ENCODE peak calls at places on chromosome 11, in nine cellular contexts. One of them, this sample, is unnamed.

GRCh38 chr11:134666273-134667174 is 254.5 kb upstream of the B3GAT1 start:
- DNase-seq in right cardiac atrium: no peak
- DNase-seq in bronchial epithelial cell: no peak
- DNase-seq in tibial nerve: no peak
- DNase-seq in K562: no peak
- DNase-seq in A673: no peak
- DNase-seq in neuronal stem cell: no peak
- DNase-seq in PC-3: no peak
- DNase-seq in neural progenitor cell: no peak
- DNase-seq in this sample: no peak

GRCh38 chr11:118883368-118884071 is at the start of gene CXCR5:
- DNase-seq in right cardiac atrium: no peak
- DNase-seq in neural progenitor cell: no peak
- DNase-seq in A673: no peak
- DNase-seq in K562: no peak
- DNase-seq in neuronal stem cell: no peak
- DNase-seq in PC-3: no peak
- DNase-seq in bronchial epithelial cell: no peak
- DNase-seq in tibial nerve: no peak
- DNase-seq in this sample: no peak

GRCh38 chr11:1503708-1504104 is 17.1 kb upstream of the MOB2 start:
- DNase-seq in A673: no peak
- DNase-seq in K562: no peak
- DNase-seq in tibial nerve: no peak
- DNase-seq in right cardiac atrium: peak; percentile 65
- DNase-seq in PC-3: no peak
- DNase-seq in neuronal stem cell: no peak
- DNase-seq in neural progenitor cell: no peak
- DNase-seq in bronchial epithelial cell: no peak
- DNase-seq in this sample: no peak

GRCh38 chr11:121318848-121319834 is 26.6 kb downstream of the SC5D start:
- DNase-seq in tibial nerve: no peak
- DNase-seq in bronchial epithelial cell: peak; percentile 48
- DNase-seq in K562: no peak
- DNase-seq in neuronal stem cell: peak; percentile 32
- DNase-seq in PC-3: peak; percentile 74
- DNase-seq in right cardiac atrium: no peak
- DNase-seq in neural progenitor cell: peak; percentile 55
- DNase-seq in A673: peak; percentile 71
- DNase-seq in this sample: peak; percentile 34

GRCh38 chr11:129726179-129726578 is 89.5 kb upstream of the TMEM45B start:
- DNase-seq in neuronal stem cell: no peak
- DNase-seq in tibial nerve: no peak
- DNase-seq in PC-3: no peak
- DNase-seq in neural progenitor cell: no peak
- DNase-seq in bronchial epithelial cell: no peak
- DNase-seq in right cardiac atrium: no peak
- DNase-seq in A673: no peak
- DNase-seq in K562: no peak
- DNase-seq in this sample: no peak

GRCh38 chr11:117202386-117203068 is 3.4 kb downstream of the TAGLN start:
- DNase-seq in neural progenitor cell: no peak
- DNase-seq in tibial nerve: no peak
- DNase-seq in neuronal stem cell: no peak
- DNase-seq in A673: no peak
- DNase-seq in K562: no peak
- DNase-seq in right cardiac atrium: peak; percentile 56
- DNase-seq in bronchial epithelial cell: no peak
- DNase-seq in PC-3: no peak
- DNase-seq in this sample: no peak

GRCh38 chr11:109733245-109733644 is 311.3 kb downstream of the C11orf87 start:
- DNase-seq in A673: no peak
- DNase-seq in neuronal stem cell: no peak
- DNase-seq in tibial nerve: no peak
- DNase-seq in neural progenitor cell: no peak
- DNase-seq in PC-3: peak; percentile 62
- DNase-seq in bronchial epithelial cell: peak; percentile 67
- DNase-seq in K562: no peak
- DNase-seq in right cardiac atrium: no peak
- DNase-seq in this sample: no peak

GRCh38 chr11:117822031-117822521 is 2.5 kb downstream of the FXYD2 start:
- DNase-seq in neural progenitor cell: peak; percentile 68
- DNase-seq in right cardiac atrium: no peak
- DNase-seq in K562: peak; percentile 55
- DNase-seq in neuronal stem cell: no peak
- DNase-seq in PC-3: peak; percentile 36
- DNase-seq in A673: peak; percentile 75
- DNase-seq in bronchial epithelial cell: no peak
- DNase-seq in tibial nerve: no peak
- DNase-seq in this sample: no peak

GRCh38 chr11:46755962-46756361 is 36.9 kb downstream of the F2 start:
- DNase-seq in right cardiac atrium: no peak
- DNase-seq in PC-3: no peak
- DNase-seq in neural progenitor cell: no peak
- DNase-seq in neuronal stem cell: no peak
- DNase-seq in A673: no peak
- DNase-seq in K562: no peak
- DNase-seq in tibial nerve: no peak
- DNase-seq in bronchial epithelial cell: no peak
- DNase-seq in this sample: no peak

GRCh38 chr11:87295237-87295636 is 257.5 kb downstream of the TMEM135 start:
- DNase-seq in K562: no peak
- DNase-seq in PC-3: no peak
- DNase-seq in A673: no peak
- DNase-seq in tibial nerve: no peak
- DNase-seq in neuronal stem cell: no peak
- DNase-seq in bronchial epithelial cell: no peak
- DNase-seq in right cardiac atrium: no peak
- DNase-seq in neural progenitor cell: no peak
- DNase-seq in this sample: no peak

GRCh38 chr11:20011294-20011951 is 148.9 kb downstream of the DBX1 start:
- DNase-seq in neural progenitor cell: no peak
- DNase-seq in PC-3: no peak
- DNase-seq in bronchial epithelial cell: peak; percentile 98
- DNase-seq in tibial nerve: no peak
- DNase-seq in right cardiac atrium: no peak
- DNase-seq in neuronal stem cell: no peak
- DNase-seq in A673: no peak
- DNase-seq in K562: no peak
- DNase-seq in this sample: no peak

GRCh38 chr11:27563201-27563600 is 56.6 kb upstream of the LIN7C start:
- DNase-seq in neural progenitor cell: no peak
- DNase-seq in tibial nerve: no peak
- DNase-seq in right cardiac atrium: no peak
- DNase-seq in K562: no peak
- DNase-seq in PC-3: peak; percentile 28
- DNase-seq in neuronal stem cell: no peak
- DNase-seq in A673: no peak
- DNase-seq in bronchial epithelial cell: peak; percentile 55
- DNase-seq in this sample: no peak

GRCh38 chr11:112579282-112579681 is 318.6 kb upstream of the PLET1 start:
- DNase-seq in K562: no peak
- DNase-seq in tibial nerve: no peak
- DNase-seq in PC-3: no peak
- DNase-seq in A673: peak; percentile 27
- DNase-seq in neuronal stem cell: no peak
- DNase-seq in neural progenitor cell: no peak
- DNase-seq in bronchial epithelial cell: no peak
- DNase-seq in right cardiac atrium: no peak
- DNase-seq in this sample: no peak

GRCh38 chr11:11988099-11988651 is 20.3 kb downstream of the DKK3 start:
- DNase-seq in neuronal stem cell: no peak
- DNase-seq in A673: no peak
- DNase-seq in tibial nerve: no peak
- DNase-seq in K562: no peak
- DNase-seq in neural progenitor cell: no peak
- DNase-seq in PC-3: peak; percentile 78
- DNase-seq in bronchial epithelial cell: peak; percentile 30
- DNase-seq in right cardiac atrium: no peak
- DNase-seq in this sample: no peak
- H3K4me3 ChIP-seq in neuronal stem cell: no peak overlapping the region
- H3K4me3 ChIP-seq in A673: no peak overlapping the region
- H3K4me3 ChIP-seq in tibial nerve: no peak overlapping the region
- H3K4me3 ChIP-seq in K562: no peak overlapping the region
- H3K4me3 ChIP-seq in neural progenitor cell: no peak overlapping the region
- H3K4me3 ChIP-seq in PC-3: peak overlapping the region; percentile 48
- H3K4me3 ChIP-seq in bronchial epithelial cell: no peak overlapping the region
- H3K4me3 ChIP-seq in right cardiac atrium: no peak overlapping the region
- H3K4me3 ChIP-seq in this sample: no peak overlapping the region

GRCh38 chr11:44729065-44729464 is 2.3 kb downstream of the TSPAN18 start:
- DNase-seq in K562: no peak
- DNase-seq in neural progenitor cell: peak; percentile 73
- DNase-seq in right cardiac atrium: no peak
- DNase-seq in A673: no peak
- DNase-seq in tibial nerve: no peak
- DNase-seq in PC-3: no peak
- DNase-seq in neuronal stem cell: peak; percentile 35
- DNase-seq in bronchial epithelial cell: no peak
- DNase-seq in this sample: no peak

GRCh38 chr11:44728085-44728410 is 1.3 kb downstream of the TSPAN18 start:
- DNase-seq in PC-3: no peak
- DNase-seq in K562: no peak
- DNase-seq in A673: no peak
- DNase-seq in neural progenitor cell: no peak
- DNase-seq in right cardiac atrium: no peak
- DNase-seq in neuronal stem cell: no peak
- DNase-seq in tibial nerve: no peak
- DNase-seq in bronchial epithelial cell: no peak
- DNase-seq in this sample: no peak

GRCh38 chr11:44727373-44728084 is 767 bp downstream of the TSPAN18 start:
- DNase-seq in neuronal stem cell: peak; percentile 89
- DNase-seq in PC-3: peak; percentile 52
- DNase-seq in neural progenitor cell: peak; percentile 94
- DNase-seq in A673: peak; percentile 93
- DNase-seq in tibial nerve: peak; percentile 62
- DNase-seq in right cardiac atrium: peak; percentile 96
- DNase-seq in bronchial epithelial cell: peak; percentile 35
- DNase-seq in K562: peak; percentile 85
- DNase-seq in this sample: peak; percentile 46

GRCh38 chr11:44729718-44730117 is 3.0 kb downstream of the TSPAN18 start:
- DNase-seq in tibial nerve: no peak
- DNase-seq in PC-3: no peak
- DNase-seq in neuronal stem cell: no peak
- DNase-seq in bronchial epithelial cell: peak; percentile 27
- DNase-seq in K562: no peak
- DNase-seq in neural progenitor cell: no peak
- DNase-seq in A673: no peak
- DNase-seq in right cardiac atrium: no peak
- DNase-seq in this sample: no peak

GRCh38 chr11:44728491-44728910 is 1.7 kb downstream of the TSPAN18 start:
- DNase-seq in bronchial epithelial cell: no peak
- DNase-seq in PC-3: no peak
- DNase-seq in tibial nerve: no peak
- DNase-seq in K562: no peak
- DNase-seq in neuronal stem cell: peak; percentile 57
- DNase-seq in right cardiac atrium: peak; percentile 64
- DNase-seq in neural progenitor cell: peak; percentile 75
- DNase-seq in A673: no peak
- DNase-seq in this sample: no peak
- H3K4me3 ChIP-seq in bronchial epithelial cell: no peak overlapping the region
- H3K4me3 ChIP-seq in PC-3: no peak overlapping the region
- H3K4me3 ChIP-seq in tibial nerve: no peak overlapping the region
- H3K4me3 ChIP-seq in K562: no peak overlapping the region
- H3K4me3 ChIP-seq in neuronal stem cell: peak overlapping the region; percentile 81
- H3K4me3 ChIP-seq in right cardiac atrium: peak overlapping the region; percentile 62
- H3K4me3 ChIP-seq in neural progenitor cell: peak overlapping the region; percentile 97
- H3K4me3 ChIP-seq in A673: peak overlapping the region; percentile 77
- H3K4me3 ChIP-seq in this sample: no peak overlapping the region

DNA sequence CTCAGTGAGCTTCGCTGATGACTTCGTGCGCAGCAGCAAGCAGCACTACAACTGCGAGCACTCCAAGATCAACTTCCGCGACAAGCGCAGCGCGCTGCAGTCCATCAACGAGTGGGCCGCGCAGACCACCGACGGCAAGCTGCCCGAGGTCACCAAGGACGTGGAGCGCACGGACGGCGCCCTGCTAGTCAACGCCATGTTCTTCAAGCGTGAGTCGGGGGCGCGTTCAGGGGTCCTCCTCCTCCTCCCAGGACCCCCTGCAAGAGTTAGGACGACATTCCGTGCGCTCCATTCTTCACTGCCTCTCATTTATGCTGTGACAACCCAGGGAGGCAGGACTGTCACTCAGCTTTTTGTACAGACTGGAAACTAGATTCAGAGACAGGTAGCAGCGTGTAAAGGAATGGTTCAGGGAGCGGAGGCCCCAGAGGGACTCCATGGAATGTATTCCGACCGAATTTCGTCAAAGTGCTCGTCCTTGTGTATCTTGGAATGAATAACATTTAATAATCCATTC is 4.8 kb downstream of the SERPINH1 start:
- DNase-seq in bronchial epithelial cell: no peak
- DNase-seq in right cardiac atrium: no peak
- DNase-seq in tibial nerve: no peak
- DNase-seq in neuronal stem cell: no peak
- DNase-seq in K562: no peak
- DNase-seq in PC-3: no peak
- DNase-seq in neural progenitor cell: no peak
- DNase-seq in A673: no peak
- DNase-seq in this sample: no peak
- H3K4me3 ChIP-seq in bronchial epithelial cell: no peak overlapping the region
- H3K4me3 ChIP-seq in right cardiac atrium: no peak overlapping the region
- H3K4me3 ChIP-seq in tibial nerve: no peak overlapping the region
- H3K4me3 ChIP-seq in neuronal stem cell: no peak overlapping the region
- H3K4me3 ChIP-seq in K562: no peak overlapping the region
- H3K4me3 ChIP-seq in PC-3: no peak overlapping the region
- H3K4me3 ChIP-seq in neural progenitor cell: no peak overlapping the region
- H3K4me3 ChIP-seq in A673: no peak overlapping the region
- H3K4me3 ChIP-seq in this sample: no peak overlapping the region

GRCh38 chr11:128515086-128515485 is 72.3 kb downstream of the ETS1 start:
- DNase-seq in tibial nerve: no peak
- DNase-seq in neuronal stem cell: no peak
- DNase-seq in bronchial epithelial cell: no peak
- DNase-seq in right cardiac atrium: peak; percentile 67
- DNase-seq in PC-3: no peak
- DNase-seq in K562: no peak
- DNase-seq in neural progenitor cell: no peak
- DNase-seq in A673: no peak
- DNase-seq in this sample: no peak

GRCh38 chr11:128516467-128516778 is 70.9 kb downstream of the ETS1 start:
- DNase-seq in neural progenitor cell: no peak
- DNase-seq in bronchial epithelial cell: no peak
- DNase-seq in K562: no peak
- DNase-seq in tibial nerve: no peak
- DNase-seq in A673: no peak
- DNase-seq in neuronal stem cell: no peak
- DNase-seq in right cardiac atrium: no peak
- DNase-seq in PC-3: no peak
- DNase-seq in this sample: no peak

GRCh38 chr11:128512478-128513127 is 74.8 kb downstream of the ETS1 start:
- DNase-seq in neuronal stem cell: no peak
- DNase-seq in tibial nerve: no peak
- DNase-seq in K562: no peak
- DNase-seq in A673: no peak
- DNase-seq in PC-3: no peak
- DNase-seq in neural progenitor cell: no peak
- DNase-seq in right cardiac atrium: no peak
- DNase-seq in bronchial epithelial cell: no peak
- DNase-seq in this sample: no peak

GRCh38 chr11:128515766-128516466 is 71.4 kb downstream of the ETS1 start:
- DNase-seq in A673: no peak
- DNase-seq in tibial nerve: no peak
- DNase-seq in PC-3: no peak
- DNase-seq in neural progenitor cell: no peak
- DNase-seq in right cardiac atrium: no peak
- DNase-seq in K562: no peak
- DNase-seq in neuronal stem cell: no peak
- DNase-seq in bronchial epithelial cell: no peak
- DNase-seq in this sample: no peak

GRCh38 chr11:128513915-128514681 is 73.3 kb downstream of the ETS1 start:
- DNase-seq in neuronal stem cell: no peak
- DNase-seq in PC-3: no peak
- DNase-seq in neural progenitor cell: no peak
- DNase-seq in K562: no peak
- DNase-seq in A673: no peak
- DNase-seq in right cardiac atrium: no peak
- DNase-seq in bronchial epithelial cell: no peak
- DNase-seq in tibial nerve: no peak
- DNase-seq in this sample: no peak
- H3K4me3 ChIP-seq in neuronal stem cell: no peak overlapping the region
- H3K4me3 ChIP-seq in PC-3: no peak overlapping the region
- H3K4me3 ChIP-seq in neural progenitor cell: no peak overlapping the region
- H3K4me3 ChIP-seq in K562: no peak overlapping the region
- H3K4me3 ChIP-seq in A673: no peak overlapping the region
- H3K4me3 ChIP-seq in right cardiac atrium: peak overlapping the region; percentile 23
- H3K4me3 ChIP-seq in bronchial epithelial cell: no peak overlapping the region
- H3K4me3 ChIP-seq in tibial nerve: no peak overlapping the region
- H3K4me3 ChIP-seq in this sample: no peak overlapping the region